ENCODE peak calls at places on chromosomes 16 and 17, in five cellular contexts. Z is kidney epithelial cell, I is prostate gland, R is HFFc6, P is PC-3. Y is an unnamed sample.

GRCh38 chr17:29291163-29291752 is 2.7 kb downstream of the NUFIP2 start:
- DNase-seq in Z (peak; percentile 19), I (peak; percentile 48), R (peak; percentile 68), P (peak; percentile 75), Y (peak; percentile 72)

GRCh38 chr17:17994271-17994670 is 21.6 kb downstream of the DRC3 start:
- DNase-seq in Z (no peak), I (no peak), R (no peak), P (peak; percentile 35), Y (no peak)

GRCh38 chr16:88456356-88457292 is 3.5 kb downstream of the ZFPM1 start:
- DNase-seq in Z (no peak), I (no peak), R (no peak), P (no peak), Y (no peak)

GRCh38 chr17:74139120-74139519 is 64.4 kb upstream of the RPL38 start:
- DNase-seq in Z (no peak), I (no peak), R (no peak), P (no peak), Y (no peak)

GRCh38 chr16:55480228-55480655 is 1.2 kb downstream of the MMP2 start:
- DNase-seq in Z (no peak), I (peak; percentile 61), R (peak; percentile 82), P (peak; percentile 4), Y (peak; percentile 96)

GRCh38 chr16:65305588-65305987 is 183.7 kb upstream of the CDH11 start:
- DNase-seq in Z (no peak), I (no peak), R (peak; percentile 4), P (no peak), Y (peak; percentile 66)

GRCh38 chr17:65166785-65167184 is 29.6 kb downstream of the RGS9 start:
- DNase-seq in Z (no peak), I (no peak), R (no peak), P (no peak), Y (no peak)

GRCh38 chr17:28030386-28030785 is 12.1 kb upstream of the NLK start:
- DNase-seq in Z (no peak), I (no peak), R (no peak), P (no peak), Y (no peak)

GRCh38 chr16:75550211-75550662 is 5.8 kb downstream of the TMEM231 start:
- DNase-seq in Z (peak; percentile 26), I (peak; percentile 20), R (peak; percentile 25), P (peak; percentile 33), Y (no peak)

GRCh38 chr17:4796550-4796915 is 569 bp downstream of the PSMB6 start:
- DNase-seq in Z (no peak), I (no peak), R (peak; percentile 38), P (peak; percentile 36), Y (peak; percentile 34)

GRCh38 chr16:649646-650045 is 481 bp downstream of the WDR90 start:
- DNase-seq in Z (no peak), I (no peak), R (no peak), P (no peak), Y (no peak)

GRCh38 chr16:4673387-4674046 is 19.8 kb upstream of the NUDT16L1 start:
- DNase-seq in Z (no peak), I (no peak), R (no peak), P (no peak), Y (no peak)

GRCh38 chr17:81869221-81870154 is 1.6 kb downstream of the ARHGDIA start:
- DNase-seq in Z (no peak), I (no peak), R (no peak), P (peak; percentile 39), Y (peak; percentile 31)

GRCh38 chr17:17841620-17842025 is 4.8 kb upstream of the SREBF1 start:
- DNase-seq in Z (no peak), I (peak; percentile 55), R (no peak), P (no peak), Y (no peak)

GRCh38 chr16:89363621-89364393 is 126.6 kb downstream of the ANKRD11 start:
- DNase-seq in Z (no peak), I (no peak), R (peak; percentile 64), P (peak; percentile 59), Y (peak; percentile 68)

GRCh38 chr16:84466692-84467091 is 37.8 kb downstream of the MEAK7 start:
- DNase-seq in Z (no peak), I (no peak), R (no peak), P (no peak), Y (no peak)

GRCh38 chr16:6484931-6485330 is 847.7 kb upstream of the RBFOX1 start:
- DNase-seq in Z (no peak), I (no peak), R (no peak), P (no peak), Y (no peak)

GRCh38 chr16:55495616-55496289 is 13.1 kb upstream of the LPCAT2 start:
- DNase-seq in Z (no peak), I (peak; percentile 68), R (peak; percentile 97), P (no peak), Y (peak; percentile 93)

GRCh38 chr17:32927201-32927723 is 691 bp upstream of the TMEM98 start:
- DNase-seq in Z (no peak), I (no peak), R (no peak), P (no peak), Y (no peak)

GRCh38 chr17:79990704-79991103 is 45.0 kb downstream of the TBC1D16 start:
- DNase-seq in Z (no peak), I (no peak), R (no peak), P (no peak), Y (no peak)

GRCh38 chr17:46809110-46809571 is 9.4 kb downstream of the WNT3 start:
- DNase-seq in Z (no peak), I (no peak), R (no peak), P (no peak), Y (no peak)

GRCh38 chr17:58329035-58329807 is 626 bp upstream of the TSPOAP1 start:
- DNase-seq in Z (no peak), I (no peak), R (no peak), P (no peak), Y (no peak)

GRCh38 chr17:75652934-75653549 is 13.9 kb downstream of the RECQL5 start:
- DNase-seq in Z (no peak), I (no peak), R (no peak), P (peak; percentile 55), Y (no peak)

GRCh38 chr17:39617100-39617445 is 9.4 kb upstream of the NEUROD2 start:
- DNase-seq in Z (no peak), I (no peak), R (no peak), P (no peak), Y (no peak)

GRCh38 chr17:65488665-65489064 is 72.8 kb downstream of the AXIN2 start:
- DNase-seq in Z (no peak), I (no peak), R (no peak), P (no peak), Y (no peak)

GRCh38 chr16:11258553-11259287 is 2.7 kb upstream of the SOCS1 start:
- DNase-seq in Z (no peak), I (no peak), R (no peak), P (no peak), Y (peak; percentile 50)

GRCh38 chr16:56742030-56742984 is 12.4 kb downstream of the NUP93 start:
- DNase-seq in Z (peak; percentile 70), I (no peak), R (peak; percentile 80), P (peak; percentile 65), Y (peak; percentile 78)

GRCh38 chr17:67469208-67469980 is 92.3 kb downstream of the PITPNC1 start:
- DNase-seq in Z (no peak), I (peak; percentile 7), R (no peak), P (no peak), Y (no peak)

GRCh38 chr17:39963826-39964225 is 1.0 kb downstream of the GSDMA start:
- DNase-seq in Z (no peak), I (no peak), R (no peak), P (peak; percentile 74), Y (no peak)

GRCh38 chr17:78529871-78530670 is 47.1 kb downstream of the DNAH17 start:
- DNase-seq in Z (no peak), I (no peak), R (no peak), P (no peak), Y (no peak)
- TF ChIP-seq CTCF in Z (no peak), I (no peak), R (no peak), P (no peak), Y (no peak)

GRCh38 chr16:23435500-23435899 is 17.5 kb downstream of the COG7 start:
- DNase-seq in Z (no peak), I (peak; percentile 63), R (peak; percentile 29), P (peak; percentile 72), Y (peak; percentile 36)

GRCh38 chr16:23436992-23437391 is 16.0 kb downstream of the COG7 start:
- DNase-seq in Z (no peak), I (no peak), R (no peak), P (no peak), Y (no peak)

GRCh38 chr16:23433261-23433920 is 19.6 kb downstream of the COG7 start:
- DNase-seq in Z (no peak), I (peak; percentile 54), R (no peak), P (no peak), Y (no peak)

GRCh38 chr16:23432176-23433128 is 20.5 kb downstream of the COG7 start:
- DNase-seq in Z (no peak), I (no peak), R (no peak), P (no peak), Y (no peak)

DNA sequence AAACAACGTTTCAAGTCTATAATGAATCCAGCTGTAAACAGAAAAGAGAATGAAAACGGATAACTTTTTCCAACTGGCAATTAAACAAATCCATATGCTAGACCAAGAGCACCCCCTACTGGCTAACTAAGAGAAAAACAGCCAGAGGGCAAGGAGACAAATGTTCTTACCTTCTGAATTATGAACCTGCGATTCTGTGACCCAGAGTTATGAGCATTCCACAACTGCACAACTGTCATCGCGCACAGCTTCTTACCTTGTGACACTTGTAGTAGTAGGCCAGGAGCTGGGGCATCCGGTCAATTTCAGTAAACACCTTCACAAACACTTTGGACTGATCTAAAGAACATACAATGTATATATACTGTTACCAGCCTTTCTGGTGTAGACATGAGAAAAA is 18.6 kb downstream of the COG7 start:
- DNase-seq in Z (no peak), I (peak; percentile 41), R (peak; percentile 60), P (peak; percentile 71), Y (peak; percentile 69)
- TF ChIP-seq CTCF in Z (peak; percentile 71), I (peak; percentile 94), R (peak; percentile 95), P (peak; percentile 85), Y (peak; percentile 92)

DNA sequence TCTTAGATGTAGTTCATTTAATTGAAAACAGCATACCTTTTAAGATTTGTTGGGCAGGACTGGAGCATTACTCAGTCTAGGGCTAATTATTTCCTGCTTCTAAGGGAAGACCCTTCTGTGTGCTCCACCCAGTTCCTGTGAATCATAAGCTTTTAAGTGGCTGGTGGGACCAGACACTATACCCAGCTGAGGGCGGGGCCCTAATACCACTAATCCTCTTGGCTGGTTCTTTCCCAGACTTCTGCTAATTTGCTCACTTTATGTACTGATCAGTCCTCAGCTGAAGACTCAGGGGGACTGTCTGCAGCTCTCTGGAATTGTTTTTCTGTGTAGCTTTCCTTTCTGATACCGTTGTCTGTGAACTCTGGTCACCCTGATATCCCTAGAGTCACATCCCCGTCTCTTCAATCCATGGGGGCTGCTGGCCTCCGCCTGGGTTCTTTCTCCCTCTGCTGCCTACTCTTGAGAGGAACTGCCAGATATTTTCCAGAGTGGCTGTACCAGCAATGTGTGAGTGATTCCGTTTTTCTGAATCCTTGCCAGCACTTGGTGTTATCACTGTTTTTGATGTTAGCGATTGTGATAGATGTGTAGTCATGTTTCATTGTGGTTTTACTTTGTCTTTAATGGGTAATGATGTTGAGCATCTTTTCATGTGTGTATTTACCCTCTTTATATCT is 35.1 kb downstream of the MFSD11 start:
- DNase-seq in Z (peak; percentile 66), I (no peak), R (peak; percentile 82), P (peak; percentile 85), Y (peak; percentile 87)
- TF ChIP-seq CTCF in Z (no peak), I (no peak), R (no peak), P (no peak), Y (no peak)

DNA sequence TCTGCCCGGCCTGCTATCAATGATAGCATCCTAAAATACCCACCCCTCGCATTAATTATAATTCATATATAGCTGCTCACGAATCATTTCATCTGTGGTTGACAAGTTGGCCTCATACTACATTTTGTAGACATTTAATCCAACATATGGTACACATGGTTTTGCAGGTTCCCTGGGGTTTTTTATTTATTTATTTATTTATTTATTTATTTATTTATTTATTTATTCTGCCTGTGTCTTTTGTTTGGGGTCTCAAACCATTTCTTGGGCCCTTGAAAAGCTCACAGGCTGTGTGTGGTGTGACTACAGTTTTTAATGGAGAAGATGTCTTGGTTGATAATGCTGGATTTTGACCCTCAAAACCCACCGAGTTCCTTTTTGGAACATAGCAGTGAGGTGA is 47.3 kb upstream of the SALL1 start:
- DNase-seq in Z (no peak), I (no peak), R (no peak), P (no peak), Y (no peak)
- TF ChIP-seq CTCF in Z (no peak), I (no peak), R (no peak), P (no peak), Y (no peak)